ENCODE peak calls at places on chromosomes 6 and 20, in five cellular contexts. I is HCT116, Z is IMR-90, U is PC-9, L is GM23248. H is an unnamed sample.

GRCh38 chr20:15061061-15061430 is 723.6 kb upstream of the FLRT3 start:
- DNase-seq in Z (no peak), L (no peak), U (no peak), I (no peak), H (no peak)

GRCh38 chr6:53326372-53327016 is 22.3 kb downstream of the ELOVL5 start:
- DNase-seq in L (peak; percentile 98), Z (peak; percentile 98), I (peak; percentile 85), U (peak; percentile 89), H (no peak)

GRCh38 chr6:126672654-126673053 is 332.7 kb downstream of the CENPW start:
- DNase-seq in U (no peak), I (no peak), Z (no peak), L (peak; percentile 40), H (no peak)

GRCh38 chr6:132763269-132763668 is 5.6 kb upstream of the VNN2 start:
- DNase-seq in Z (no peak), U (no peak), L (peak; percentile 5), I (no peak), H (no peak)

GRCh38 chr6:87697581-87698552 is 4.2 kb downstream of the AKIRIN2 start:
- DNase-seq in I (no peak), U (no peak), Z (peak; percentile 91), L (peak; percentile 76), H (peak; percentile 19)

GRCh38 chr6:130365166-130366010 is 429 bp upstream of the TMEM200A start:
- DNase-seq in L (peak; percentile 86), I (peak; percentile 39), Z (peak; percentile 70), U (no peak), H (peak; percentile 92)

GRCh38 chr6:4449409-4449808 is 314.0 kb upstream of the ECI2 start:
- DNase-seq in Z (no peak), L (no peak), U (no peak), I (no peak), H (no peak)

GRCh38 chr20:38278763-38279162 is 18.2 kb upstream of the KIAA1755 start:
- DNase-seq in L (no peak), Z (no peak), U (no peak), I (no peak), H (no peak)

GRCh38 chr6:157325069-157325805 is 1.9 kb upstream of the TMEM242 start:
- DNase-seq in L (peak; percentile 30), Z (peak; percentile 63), U (no peak), I (no peak), H (no peak)

GRCh38 chr6:167420858-167421766 is 96.2 kb downstream of the TTLL2 start:
- DNase-seq in I (no peak), L (no peak), U (no peak), Z (no peak), H (no peak)

GRCh38 chr6:166781331-166781730 is 154.3 kb upstream of the RPS6KA2 start:
- DNase-seq in I (no peak), Z (no peak), L (no peak), U (no peak), H (no peak)

DNA sequence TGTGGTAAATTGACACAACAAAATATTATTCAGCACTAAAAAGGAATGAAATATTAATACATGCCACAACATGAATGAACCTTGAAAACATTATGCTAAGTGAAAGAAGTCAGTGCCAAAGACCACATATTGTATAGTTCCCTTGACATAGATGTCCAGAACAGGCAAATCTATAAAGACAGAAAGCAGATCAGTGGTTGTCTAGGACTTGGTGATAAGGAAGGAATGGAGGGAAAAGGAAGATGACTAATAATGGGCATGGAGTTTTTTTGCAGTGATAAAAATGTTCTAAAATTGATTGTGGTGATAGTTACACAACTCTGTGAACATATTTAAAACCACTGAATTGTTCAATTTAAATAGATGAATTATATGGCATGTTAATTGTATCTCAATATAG is 32.5 kb downstream of the TBX18 start:
- DNase-seq in Z (no peak), I (no peak), L (no peak), U (no peak), H (no peak)
- H3K27ac ChIP-seq in Z (no peak overlapping the region), I (no peak overlapping the region), L (no peak overlapping the region), U (no peak overlapping the region), H (no peak overlapping the region)

DNA sequence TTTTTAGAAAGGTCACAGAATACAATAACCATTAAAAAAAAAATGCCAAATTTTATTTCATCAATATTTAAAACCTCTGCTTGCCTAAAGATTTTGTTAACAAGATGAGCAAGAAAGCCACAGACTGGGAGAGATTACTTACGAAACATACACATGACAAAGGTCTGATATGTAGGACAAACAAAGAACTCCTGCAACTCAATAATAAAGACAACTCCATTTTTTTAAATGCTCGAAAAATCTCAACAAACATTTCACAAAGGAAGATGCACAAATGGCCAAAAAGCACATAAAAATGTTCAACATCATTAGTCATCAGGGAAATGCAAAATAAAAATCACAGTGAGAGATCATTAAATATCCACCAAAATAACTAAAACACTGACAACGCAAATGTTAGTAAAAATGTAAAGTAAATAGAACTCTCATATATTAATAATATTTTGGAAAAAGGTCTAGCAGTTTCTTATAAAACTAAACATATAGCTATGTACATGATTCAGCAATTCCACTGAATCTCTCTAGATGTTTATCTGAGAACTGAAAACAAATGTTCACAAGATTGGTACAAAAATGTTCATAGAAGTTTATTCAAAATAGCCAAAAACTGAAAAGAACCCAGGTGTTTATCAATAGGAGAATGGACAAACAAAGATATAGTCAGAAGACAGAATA is 10.3 kb downstream of the STK38 start:
- DNase-seq in L (peak; percentile 9), Z (no peak), I (no peak), U (no peak), H (no peak)
- H4K20me1 ChIP-seq in L (peaks cover 10% of the 10 kb centered on the region), Z (peaks cover 30% of the 10 kb centered on the region), I (peaks cover 3% of the 10 kb centered on the region), U (peaks cover 3% of the 10 kb centered on the region), H (peaks cover 2% of the 10 kb centered on the region)

DNA sequence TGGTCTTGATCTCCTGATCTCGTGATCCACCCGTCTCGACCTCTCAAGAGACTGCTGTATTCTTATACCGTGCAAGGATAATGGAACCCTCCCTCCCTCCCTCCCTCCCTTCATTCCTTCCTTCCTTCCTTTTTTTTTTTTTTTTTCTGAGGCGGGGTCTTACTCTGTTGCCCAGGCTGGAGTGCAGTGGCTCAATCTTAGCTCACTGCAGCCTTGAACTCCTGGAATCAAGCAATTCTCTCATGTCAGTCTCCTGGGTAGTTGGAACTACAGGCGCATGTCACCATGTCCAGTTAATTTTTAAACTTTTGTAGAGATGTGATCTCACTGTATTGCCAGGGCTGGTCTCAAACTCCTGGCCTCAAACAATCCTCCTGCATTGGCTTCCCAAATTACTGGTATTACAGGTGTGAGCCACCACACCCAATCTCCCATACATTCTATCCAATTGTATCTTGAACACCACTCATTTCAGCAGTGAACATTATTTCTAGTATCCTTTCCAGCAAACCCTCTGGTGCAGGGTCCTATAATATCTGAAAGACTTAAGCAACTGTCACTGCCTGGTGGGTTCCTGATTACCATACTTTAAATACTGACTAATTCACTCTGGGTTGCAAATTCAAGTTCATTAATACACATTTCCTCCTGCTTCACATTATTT is 210.0 kb upstream of the ZNF217 start:
- DNase-seq in L (no peak), I (no peak), Z (no peak), U (no peak), H (no peak)
- H3K27ac ChIP-seq in L (no peak overlapping the region), I (no peak overlapping the region), Z (no peak overlapping the region), U (no peak overlapping the region), H (no peak overlapping the region)

DNA sequence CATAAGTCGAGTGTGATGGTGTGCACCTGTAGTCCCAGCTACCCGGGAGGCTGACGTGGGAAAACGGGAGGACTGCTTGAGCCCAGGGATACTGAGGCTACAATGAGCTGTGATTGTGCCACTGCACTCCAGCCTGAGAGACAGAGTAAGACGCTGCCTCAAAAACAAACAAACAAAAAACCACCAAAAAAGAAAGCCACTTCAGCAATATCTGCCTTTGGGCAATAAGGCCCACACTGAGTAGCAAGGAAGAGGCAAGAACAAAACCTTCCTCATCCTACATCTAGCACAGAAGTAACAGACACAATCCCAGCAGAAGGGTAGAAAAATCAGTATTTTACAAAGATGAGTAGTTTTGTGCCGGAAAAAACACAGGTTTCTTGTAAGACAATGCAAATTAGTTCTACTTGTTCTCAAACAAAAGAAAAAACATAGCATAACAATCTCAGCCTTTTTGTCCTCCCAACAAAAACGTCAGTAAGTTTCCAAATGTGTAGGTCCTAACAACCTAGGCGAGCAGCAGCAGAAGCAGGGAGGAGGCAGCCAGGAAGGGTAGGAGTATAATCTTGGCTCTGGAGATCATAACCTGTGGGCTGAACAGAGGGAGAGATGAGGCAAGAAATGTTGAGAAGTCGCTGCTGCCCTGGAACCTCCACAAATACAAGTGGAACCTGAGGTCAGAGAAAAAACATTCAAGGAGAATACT is 5.7 kb downstream of the PPP1R10 start:
- DNase-seq in I (no peak), L (no peak), Z (no peak), U (no peak), H (no peak)
- H4K20me1 ChIP-seq in I (peaks cover 4% of the 10 kb centered on the region), L (no peaks in the 10 kb centered on the region), Z (peaks cover 58% of the 10 kb centered on the region), U (peaks cover 26% of the 10 kb centered on the region), H (peaks cover 70% of the 10 kb centered on the region)

DNA sequence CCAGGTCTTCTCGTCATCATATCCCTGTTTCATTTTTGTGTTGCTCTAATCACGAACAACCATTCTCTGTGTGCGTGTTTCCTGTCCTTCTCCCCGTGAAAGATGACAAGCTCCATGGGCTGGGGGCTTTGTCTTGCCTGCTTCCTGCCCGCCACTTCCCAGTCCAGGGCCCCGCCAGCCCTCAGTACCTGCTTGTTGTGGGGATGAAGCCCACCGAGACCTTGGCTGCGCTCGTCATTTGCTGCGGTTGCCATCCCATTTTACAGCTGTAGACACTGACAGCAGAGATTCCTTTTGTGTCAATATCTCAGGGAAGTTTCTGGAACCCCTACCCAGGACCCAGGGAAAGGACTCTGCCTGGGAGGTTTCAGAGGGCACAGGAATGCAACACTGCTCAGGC is 40.3 kb upstream of the STX16 start:
- DNase-seq in Z (no peak), I (no peak), U (no peak), L (no peak), H (no peak)
- H3K27ac ChIP-seq in Z (no peak overlapping the region), I (no peak overlapping the region), U (peak overlapping the region; percentile 69), L (no peak overlapping the region), H (no peak overlapping the region)

DNA sequence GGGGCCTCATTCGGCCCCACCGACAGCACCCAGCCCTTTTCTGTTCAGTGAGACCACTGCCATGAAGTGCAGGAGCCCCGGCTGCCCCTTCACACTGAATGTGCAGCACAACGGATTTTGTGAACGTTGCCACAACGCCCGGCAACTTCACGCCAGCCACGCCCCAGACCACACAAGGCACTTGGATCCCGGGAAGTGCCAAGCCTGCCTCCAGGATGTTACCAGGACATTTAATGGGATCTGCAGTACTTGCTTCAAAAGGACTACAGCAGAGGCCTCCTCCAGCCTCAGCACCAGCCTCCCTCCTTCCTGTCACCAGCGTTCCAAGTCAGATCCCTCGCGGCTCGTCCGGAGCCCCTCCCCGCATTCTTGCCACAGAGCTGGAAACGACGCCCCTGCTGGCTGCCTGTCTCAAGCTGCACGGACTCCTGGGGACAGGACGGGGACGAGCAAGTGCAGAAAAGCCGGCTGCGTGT is 11.8 kb downstream of the TNFAIP3 start:
- DNase-seq in U (no peak), Z (no peak), L (no peak), I (no peak), H (peak; percentile 84)
- H4K20me1 ChIP-seq in U (no peaks in the 10 kb centered on the region), Z (no peaks in the 10 kb centered on the region), L (no peaks in the 10 kb centered on the region), I (no peaks in the 10 kb centered on the region), H (peaks cover 6% of the 10 kb centered on the region)